ENCODE peak calls at places on chromosomes 1 and 21, in five cellular contexts. U is A549, Y is K562, M is ovary, J is uterus. B is an unnamed sample.

GRCh38 chr21:45026066-45026745 is 48.2 kb upstream of the ADARB1 start:
- DNase-seq in M (no peak), U (no peak), Y (no peak), J (no peak), B (no peak)

GRCh38 chr1:13543451-13543911 is 29.7 kb upstream of the LRRC38 start:
- DNase-seq in Y (no peak), U (no peak), M (peak; percentile 19), J (no peak), B (peak; percentile 51)

GRCh38 chr1:206686486-206687249 is 2.0 kb downstream of the MAPKAPK2 start:
- DNase-seq in M (no peak), J (no peak), U (no peak), Y (no peak), B (no peak)

GRCh38 chr1:14787604-14788003 is 189.1 kb downstream of the KAZN start:
- DNase-seq in J (no peak), U (no peak), Y (no peak), M (no peak), B (no peak)

GRCh38 chr1:228287541-228288425 is 79.9 kb downstream of the OBSCN start:
- DNase-seq in U (no peak), M (no peak), J (peak; percentile 5), Y (no peak), B (peak; percentile 17)

GRCh38 chr1:208988811-208989222 is 594.7 kb upstream of the CAMK1G start:
- DNase-seq in J (no peak), Y (no peak), U (peak; percentile 1), M (no peak), B (no peak)

GRCh38 chr21:35226302-35226701 is 177.2 kb upstream of the RUNX1 start:
- DNase-seq in J (no peak), U (no peak), Y (no peak), M (no peak), B (no peak)

GRCh38 chr1:68819190-68819829 is 322.4 kb upstream of the DEPDC1 start:
- DNase-seq in M (no peak), Y (no peak), U (peak; percentile 9), J (no peak), B (no peak)

GRCh38 chr1:18900303-18900841 is 2.0 kb downstream of the ALDH4A1 start:
- DNase-seq in M (no peak), U (no peak), Y (no peak), J (no peak), B (no peak)

GRCh38 chr1:235917267-235917811 is 50.6 kb upstream of the LYST start:
- DNase-seq in J (peak; percentile 73), U (peak; percentile 92), M (peak; percentile 60), Y (no peak), B (peak; percentile 74)

GRCh38 chr1:47434051-47434842 is 3.6 kb upstream of the FOXD2 start:
- DNase-seq in J (peak; percentile 57), Y (no peak), M (peak; percentile 44), U (no peak), B (peak; percentile 45)

GRCh38 chr1:182625716-182626504 is 21.7 kb upstream of the RGS16 start:
- DNase-seq in J (no peak), Y (no peak), M (no peak), U (no peak), B (no peak)

GRCh38 chr1:1239247-1239623 is 7.2 kb downstream of the B3GALT6 start:
- DNase-seq in J (no peak), M (no peak), U (no peak), Y (no peak), B (no peak)

GRCh38 chr1:209589440-209589839 is 5.9 kb downstream of the CAMK1G start:
- DNase-seq in J (no peak), Y (no peak), U (no peak), M (no peak), B (no peak)

GRCh38 chr1:85078903-85079302 is 30.6 kb upstream of the MCOLN3 start:
- DNase-seq in U (peak; percentile 6), J (no peak), M (no peak), Y (no peak), B (no peak)

GRCh38 chr1:17039522-17039921 is 14.3 kb downstream of the SDHB start:
- DNase-seq in M (no peak), U (no peak), Y (no peak), J (no peak), B (no peak)

GRCh38 chr1:172638885-172639831 is 19.7 kb upstream of the FASLG start:
- DNase-seq in Y (no peak), U (peak; percentile 40), M (no peak), J (no peak), B (no peak)

GRCh38 chr21:45482899-45483821 is 59.1 kb downstream of the SLC19A1 start:
- DNase-seq in U (no peak), M (no peak), J (no peak), Y (no peak), B (no peak)

GRCh38 chr1:226097866-226098625 is 35.5 kb downstream of the H3-3A start:
- DNase-seq in M (no peak), J (no peak), U (no peak), Y (no peak), B (no peak)

GRCh38 chr1:32702599-32703478 is at the start of gene SYNC:
- DNase-seq in U (peak; percentile 69), Y (peak; percentile 99), M (peak; percentile 71), J (peak; percentile 77), B (peak; percentile 70)

GRCh38 chr1:86154581-86155060 is 2.0 kb downstream of the COL24A1 start:
- DNase-seq in U (no peak), M (no peak), J (no peak), Y (no peak), B (peak; percentile 36)

GRCh38 chr1:62304515-62304914 is 14.7 kb downstream of the KANK4 start:
- DNase-seq in J (no peak), U (no peak), Y (no peak), M (no peak), B (no peak)

GRCh38 chr21:44930543-44930981 is 9.3 kb upstream of the SLX9 start:
- DNase-seq in Y (no peak), J (no peak), U (no peak), M (peak; percentile 15), B (peak; percentile 82)

GRCh38 chr1:229409616-229410369 is 24.1 kb downstream of the ACTA1 start:
- DNase-seq in Y (no peak), J (no peak), M (no peak), U (no peak), B (no peak)

GRCh38 chr1:30748098-30748698 is 9.4 kb downstream of the LAPTM5 start:
- DNase-seq in J (no peak), U (no peak), M (no peak), Y (peak; percentile 35), B (no peak)

GRCh38 chr1:232810856-232811255 is 5.6 kb downstream of the MAP10 start:
- DNase-seq in M (no peak), U (no peak), J (no peak), Y (no peak), B (no peak)

GRCh38 chr1:3749512-3749911 is 2.7 kb upstream of the CCDC27 start:
- DNase-seq in M (no peak), U (no peak), Y (no peak), J (no peak), B (no peak)

GRCh38 chr1:174990382-174990999 is 9.3 kb upstream of the CACYBP start:
- DNase-seq in J (no peak), U (peak; percentile 60), M (no peak), Y (no peak), B (no peak)

GRCh38 chr1:95282496-95282850 is 48.5 kb downstream of the RWDD3 start:
- DNase-seq in Y (no peak), J (no peak), M (no peak), U (no peak), B (no peak)

GRCh38 chr1:65431111-65431705 is 10.7 kb downstream of the LEPR start:
- DNase-seq in J (no peak), M (no peak), U (peak; percentile 38), Y (peak; percentile 38), B (no peak)

GRCh38 chr1:180691322-180691721 is 59.5 kb downstream of the XPR1 start:
- DNase-seq in J (no peak), U (no peak), Y (no peak), M (no peak), B (no peak)

GRCh38 chr1:40060351-40060750 is 19.8 kb downstream of the CAP1 start:
- DNase-seq in J (no peak), M (no peak), U (no peak), Y (no peak), B (no peak)
- H3K4me1 ChIP-seq in J (no peaks in the 10 kb centered on the region), M (peaks cover 4% of the 10 kb centered on the region), U (peaks cover 18% of the 10 kb centered on the region), Y (peaks cover 17% of the 10 kb centered on the region), B (peaks cover 39% of the 10 kb centered on the region)

GRCh38 chr1:116826818-116827606 is 72.8 kb downstream of the CD2 start:
- DNase-seq in Y (peak; percentile 82), J (no peak), M (no peak), U (peak; percentile 18), B (no peak)

GRCh38 chr1:116825735-116826438 is 71.7 kb downstream of the CD2 start:
- DNase-seq in Y (peak; percentile 57), J (no peak), U (no peak), M (no peak), B (peak; percentile 46)

GRCh38 chr1:116827607-116828125 is 73.4 kb downstream of the CD2 start:
- DNase-seq in J (no peak), Y (no peak), U (no peak), M (no peak), B (no peak)

GRCh38 chr1:116824631-116825399 is 70.6 kb downstream of the CD2 start:
- DNase-seq in M (no peak), J (no peak), U (no peak), Y (no peak), B (no peak)

DNA sequence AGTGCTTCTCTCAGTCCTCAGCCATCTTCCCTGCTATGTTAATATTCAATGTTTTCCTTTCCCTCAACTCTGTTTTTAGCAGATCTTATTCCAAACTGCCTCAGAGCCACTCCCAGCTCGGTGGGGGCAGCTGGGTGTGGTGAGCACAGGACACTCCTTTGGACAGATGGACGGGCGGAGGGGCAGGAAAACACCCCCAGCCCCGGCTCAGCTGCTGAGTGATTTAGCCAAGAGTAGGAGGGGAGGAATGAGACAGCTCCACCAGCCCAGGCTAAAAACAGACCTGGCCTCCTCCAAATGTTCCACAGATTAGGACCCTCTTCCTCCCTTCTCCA is 71.1 kb downstream of the CD2 start:
- DNase-seq in J (peak; percentile 70), U (no peak), Y (peak; percentile 80), M (no peak), B (peak; percentile 63)
- H3K27ac ChIP-seq in J (peak overlapping the region; percentile 79), U (no peak overlapping the region), Y (peak overlapping the region; percentile 94), M (no peak overlapping the region), B (peak overlapping the region; percentile 33)

GRCh38 chr1:150515328-150516049 is at the start of gene FALEC:
- DNase-seq in U (peak; percentile 97), M (peak; percentile 97), J (peak; percentile 97), Y (peak; percentile 99), B (peak; percentile 98)
- TF ChIP-seq POLR2A in U (peak; percentile 70), M (no peak), J (peak; percentile 51), Y (peak; percentile 72), B (peak; percentile 65)

DNA sequence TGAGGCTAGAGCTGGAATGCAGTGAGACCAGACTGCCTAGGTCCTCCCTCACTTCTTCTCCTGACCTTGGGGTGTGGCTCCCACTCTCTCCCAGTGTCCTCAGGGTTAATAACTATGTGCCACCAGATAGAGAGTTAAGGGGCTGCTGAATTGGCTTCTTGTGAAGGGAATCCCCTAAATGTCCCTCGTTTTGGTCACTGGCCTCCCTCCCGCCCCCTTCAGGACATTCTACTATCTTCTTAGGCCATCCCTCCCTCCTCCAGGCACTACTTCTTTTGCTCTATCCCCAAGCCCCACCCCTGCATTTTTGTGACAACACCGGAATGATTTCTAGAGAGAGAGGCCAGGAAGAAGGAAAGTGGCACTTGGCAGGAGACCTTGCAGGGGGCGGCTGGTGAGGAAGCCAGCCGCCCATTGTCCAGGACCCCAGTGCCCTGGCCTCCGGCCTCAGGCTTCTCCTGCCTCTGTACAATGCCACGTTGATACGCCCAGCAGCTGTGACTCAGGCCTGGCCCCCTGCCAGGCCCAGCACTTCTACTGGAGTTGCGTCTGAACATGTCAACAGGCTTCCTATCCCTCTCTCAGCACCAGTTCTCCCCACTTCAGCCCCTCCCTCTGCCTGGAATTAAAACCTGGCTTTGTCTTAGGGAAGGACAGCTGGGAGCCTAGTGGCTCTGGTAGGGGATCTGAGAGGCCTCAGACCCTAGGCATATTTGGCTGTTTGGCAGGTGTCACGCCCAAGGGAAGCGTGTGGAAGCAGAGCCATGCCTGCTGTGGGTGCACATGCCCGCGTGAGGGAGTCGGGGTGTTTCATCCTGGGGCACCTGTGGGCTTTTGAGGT is 9.1 kb downstream of the LMNA start:
- DNase-seq in U (peak; percentile 95), J (peak; percentile 97), M (peak; percentile 96), Y (peak; percentile 69), B (peak; percentile 97)
- H3K4me1 ChIP-seq in U (peaks cover 96% of the 10 kb centered on the region), J (peaks cover 50% of the 10 kb centered on the region), M (peaks cover 61% of the 10 kb centered on the region), Y (peaks cover 89% of the 10 kb centered on the region), B (peaks cover 100% of the 10 kb centered on the region)

B was measured in heart left ventricle.